ENCODE peak calls at places on chromosome 9, in seven cellular contexts. J is AG04450; M is mesendoderm; U is lower lobe of right lung; P is IMR-90; T is CD8-positive, alpha-beta T cell; G is RWPE2. S is an unnamed sample. For H3K27me3, the result is how much of the 10 kb centered on the place peaks cover.

GRCh38 chr9:79246170-79246569 is 325.6 kb upstream of the TLE4 start:
- DNase-seq in J (no peak), M (no peak), U (no peak), P (no peak), T (no peak), G (no peak), S (no peak)

GRCh38 chr9:132745911-132746709 is 75.8 kb downstream of the GTF3C4 start:
- DNase-seq in J (no peak), M (no peak), U (no peak), P (no peak), T (no peak), G (no peak), S (no peak)

GRCh38 chr9:5851445-5851844 is 18.5 kb upstream of the ERMP1 start:
- DNase-seq in J (no peak), M (no peak), U (no peak), P (peak), T (peak), G (no peak), S (no peak)

GRCh38 chr9:112546149-112547012 is 59.8 kb downstream of the KIAA1958 start:
- DNase-seq in J (no peak), M (peak), U (no peak), P (peak), T (no peak), G (no peak), S (peak)

GRCh38 chr9:130206579-130206978 is 34.4 kb downstream of the NCS1 start:
- DNase-seq in J (no peak), M (no peak), U (no peak), P (no peak), T (no peak), G (no peak), S (no peak)

GRCh38 chr9:88710449-88710848 is 175.5 kb downstream of the NXNL2 start:
- DNase-seq in J (no peak), M (no peak), U (no peak), P (peak), T (no peak), G (no peak), S (no peak)

GRCh38 chr9:89956907-89957306 is 352.1 kb downstream of the GADD45G start:
- DNase-seq in J (no peak), M (no peak), U (no peak), P (no peak), T (no peak), G (no peak), S (no peak)

GRCh38 chr9:98192503-98193335 is at the start of gene CORO2A:
- DNase-seq in J (peak), M (peak), U (peak), P (peak), T (peak), G (peak), S (peak)

GRCh38 chr9:130857864-130858730 is 23.0 kb downstream of the ABL1 start:
- DNase-seq in J (peak), M (peak), U (no peak), P (peak), T (no peak), G (no peak), S (no peak)

GRCh38 chr9:87498816-87499454 is 1.3 kb downstream of the DAPK1 start:
- DNase-seq in J (no peak), M (no peak), U (no peak), P (no peak), T (no peak), G (no peak), S (no peak)
- H3K27me3 ChIP-seq in J (under half), M (under half), U (under half), P (under half), T (under half), G (under half), S (under half)

GRCh38 chr9:127979333-127980055 is 1.3 kb downstream of the EEIG1 start:
- DNase-seq in J (no peak), M (peak), U (no peak), P (peak), T (no peak), G (no peak), S (peak)

GRCh38 chr9:127980706-127981558 is at the start of gene EEIG1:
- DNase-seq in J (peak), M (peak), U (peak), P (peak), T (peak), G (peak), S (peak)

GRCh38 chr9:127982912-127983311 is 2.1 kb upstream of the EEIG1 start:
- DNase-seq in J (no peak), M (no peak), U (no peak), P (no peak), T (no peak), G (no peak), S (no peak)

GRCh38 chr9:127980056-127980705 is 608 bp downstream of the EEIG1 start:
- DNase-seq in J (no peak), M (peak), U (peak), P (no peak), T (no peak), G (no peak), S (peak)

DNA sequence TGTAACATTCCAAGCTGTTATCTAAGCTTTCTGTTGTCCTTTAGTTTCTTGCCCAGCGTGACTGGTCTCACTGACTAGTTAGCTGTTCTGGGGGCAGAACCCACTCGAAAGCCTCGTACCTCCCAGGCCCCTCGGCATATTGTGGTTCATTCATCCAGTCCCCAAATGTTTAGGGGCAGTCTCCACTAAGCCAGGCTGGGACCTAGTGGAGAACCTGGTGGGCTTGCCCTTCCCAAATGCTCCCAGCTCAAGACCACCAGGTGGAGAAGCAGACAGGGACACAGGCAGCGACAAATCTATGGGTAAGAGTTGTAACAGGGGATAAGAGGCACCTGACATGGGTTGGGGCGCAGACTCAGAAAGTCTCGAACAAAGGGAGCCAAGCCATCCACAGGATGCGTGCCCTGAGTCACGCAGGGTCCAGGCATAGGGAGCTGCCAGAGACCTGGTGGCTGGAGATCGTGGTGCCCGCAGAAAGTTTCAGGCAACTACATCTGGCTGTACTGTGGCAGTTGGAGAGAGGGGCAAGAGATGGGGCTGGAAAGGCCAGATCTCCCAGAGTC is 851 bp upstream of the EEIG1 start:
- DNase-seq in J (no peak), M (no peak), U (no peak), P (no peak), T (no peak), G (no peak), S (no peak)
- H3K4me3 ChIP-seq in J (peak), M (no peak), U (peak), P (peak), T (peak), G (peak), S (peak)

GRCh38 chr9:86941196-86941595 is 6.1 kb downstream of the GAS1 start:
- DNase-seq in J (no peak), M (no peak), U (no peak), P (no peak), T (no peak), G (no peak), S (no peak)

GRCh38 chr9:86939896-86940295 is 7.4 kb downstream of the GAS1 start:
- DNase-seq in J (no peak), M (no peak), U (no peak), P (no peak), T (no peak), G (no peak), S (no peak)

GRCh38 chr9:86940774-86941173 is 6.5 kb downstream of the GAS1 start:
- DNase-seq in J (no peak), M (no peak), U (no peak), P (no peak), T (no peak), G (no peak), S (no peak)

GRCh38 chr9:86938780-86939179 is 8.5 kb downstream of the GAS1 start:
- DNase-seq in J (no peak), M (peak), U (no peak), P (no peak), T (no peak), G (no peak), S (no peak)

DNA sequence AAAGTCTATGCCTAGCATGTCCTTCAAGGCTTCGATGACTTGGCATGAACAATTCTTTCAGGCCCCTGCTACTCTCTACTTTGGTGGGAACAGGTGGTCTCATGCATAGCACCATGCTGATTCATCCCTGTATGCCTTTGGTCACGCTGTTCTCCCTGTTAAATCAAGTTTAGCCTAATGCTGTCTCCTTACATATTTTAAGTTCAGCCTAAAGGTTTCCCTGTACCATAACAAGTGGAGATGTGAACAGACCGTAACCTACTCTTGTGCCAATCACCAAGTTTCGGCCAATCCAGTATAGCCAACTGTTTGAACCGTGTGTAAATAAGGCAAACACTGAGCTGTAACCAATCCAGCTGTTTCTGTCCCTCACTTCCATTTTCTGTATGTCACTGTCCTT is 8.0 kb downstream of the GAS1 start:
- DNase-seq in J (no peak), M (no peak), U (no peak), P (no peak), T (no peak), G (no peak), S (no peak)
- H3K27me3 ChIP-seq in J (under half), M (under half), U (half or more), P (under half), T (under half), G (under half), S (under half)

DNA sequence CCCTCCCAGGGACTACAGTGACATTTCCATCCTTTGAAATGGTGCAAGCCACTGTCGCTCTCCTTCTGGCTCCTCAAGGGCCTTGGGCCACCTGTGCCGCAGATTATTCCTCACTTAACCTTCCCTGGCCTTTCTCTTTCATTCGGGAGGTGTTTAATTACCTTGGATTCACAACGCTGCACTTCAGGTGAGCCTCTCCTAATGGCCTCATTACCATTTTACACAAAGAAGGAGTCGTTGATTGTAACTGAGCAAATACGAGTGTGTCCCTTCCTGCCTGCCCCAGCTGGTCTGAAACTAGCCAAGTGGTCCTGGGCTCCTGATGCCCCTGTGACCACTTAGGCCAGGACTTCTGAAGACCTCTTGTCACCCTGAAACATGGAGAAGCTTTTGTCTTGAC is 205.1 kb downstream of the CRB2 start:
- DNase-seq in J (no peak), M (peak), U (no peak), P (no peak), T (no peak), G (no peak), S (no peak)
- H3K4me3 ChIP-seq in J (no peak), M (no peak), U (no peak), P (no peak), T (no peak), G (no peak), S (no peak)

DNA sequence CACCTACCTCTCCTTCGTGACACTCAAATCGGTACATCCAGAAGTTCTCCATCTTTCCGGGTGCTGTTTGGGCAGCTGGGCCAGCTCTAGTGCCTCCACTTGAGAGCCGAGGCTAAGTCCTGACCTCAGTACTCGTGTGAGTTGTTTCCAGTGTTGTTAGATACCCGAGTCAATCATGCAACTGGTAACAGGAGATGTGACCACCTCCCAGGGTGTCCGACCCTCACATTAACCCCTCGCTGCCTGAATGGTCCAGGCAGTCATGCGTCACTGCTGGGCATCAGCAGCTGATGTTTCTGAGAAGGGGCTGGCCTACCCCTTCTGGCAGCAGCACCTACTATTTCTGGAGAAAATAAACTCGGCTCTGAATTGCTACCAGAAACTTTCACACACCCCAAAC is 170.3 kb downstream of the ENTREP1 start:
- DNase-seq in J (no peak), M (no peak), U (no peak), P (no peak), T (no peak), G (no peak), S (no peak)
- H3K27me3 ChIP-seq in J (under half), M (under half), U (under half), P (under half), T (under half), G (under half), S (under half)